ENCODE peak calls at places on chromosomes 5 and 9, in six cellular contexts. L is right lobe of liver, E is mammary epithelial cell, H is astrocyte of the spinal cord, G is pancreas, N is esophagus squamous epithelium. B is an unnamed sample.

GRCh38 chr5:80569961-80570786 is at the start of gene ANKRD34B:
- DNase-seq in G (no peak), E (peak; percentile 42), N (no peak), L (no peak), H (no peak), B (peak; percentile 4)

GRCh38 chr9:122029898-122030297 is 63.2 kb downstream of the TTLL11 start:
- DNase-seq in E (no peak), G (no peak), H (no peak), L (no peak), N (no peak), B (no peak)

GRCh38 chr5:141010047-141010793 is 41.0 kb upstream of the PCDHB1 start:
- DNase-seq in H (no peak), G (no peak), E (no peak), N (no peak), L (no peak), B (no peak)

GRCh38 chr9:38096238-38096805 is 27.3 kb upstream of the SHB start:
- DNase-seq in G (no peak), N (no peak), L (peak; percentile 75), E (peak; percentile 96), H (no peak), B (no peak)

GRCh38 chr9:85038061-85038460 is 368.5 kb downstream of the NTRK2 start:
- DNase-seq in H (no peak), E (no peak), N (no peak), G (no peak), L (no peak), B (no peak)

GRCh38 chr5:137580030-137580429 is 80.9 kb upstream of the SPOCK1 start:
- DNase-seq in L (no peak), H (no peak), N (no peak), G (no peak), E (no peak), B (no peak)

GRCh38 chr9:88746029-88746743 is 211.2 kb downstream of the NXNL2 start:
- DNase-seq in G (no peak), H (peak; percentile 94), N (no peak), E (no peak), L (no peak), B (peak; percentile 94)

GRCh38 chr5:115944501-115944900 is 17.8 kb upstream of the LVRN start:
- DNase-seq in E (no peak), G (no peak), L (no peak), N (no peak), H (no peak), B (no peak)

GRCh38 chr9:125261501-125262216 is at the start of gene GAPVD1:
- DNase-seq in N (peak; percentile 35), G (peak; percentile 86), H (peak; percentile 86), E (peak; percentile 88), L (peak; percentile 92), B (peak; percentile 83)

GRCh38 chr5:133916479-133916878 is 51.9 kb downstream of the C5orf15 start:
- DNase-seq in G (no peak), H (no peak), L (no peak), N (no peak), E (no peak), B (no peak)

GRCh38 chr5:177311723-177312648 is at the start of gene MXD3:
- DNase-seq in H (peak; percentile 96), L (peak; percentile 97), G (peak; percentile 95), E (peak; percentile 90), N (peak; percentile 76), B (peak; percentile 91)

GRCh38 chr5:144468542-144468941 is 297.9 kb downstream of the KCTD16 start:
- DNase-seq in N (no peak), H (peak; percentile 39), L (no peak), G (no peak), E (no peak), B (no peak)

GRCh38 chr5:4643960-4644359 is 496.2 kb upstream of the ADAMTS16 start:
- DNase-seq in L (no peak), E (no peak), H (no peak), G (no peak), N (no peak), B (no peak)

GRCh38 chr5:79229357-79230174 is 6.4 kb upstream of the JMY start:
- DNase-seq in L (no peak), H (no peak), E (peak; percentile 90), N (no peak), G (no peak), B (no peak)
- H3K4me3 ChIP-seq in L (no peak overlapping the region), H (no peak overlapping the region), E (no peak overlapping the region), N (no peak overlapping the region), G (no peak overlapping the region), B (no peak overlapping the region)

GRCh38 chr9:34375901-34376595 is 650 bp downstream of the MYORG start:
- DNase-seq in G (peak; percentile 64), E (peak; percentile 58), L (peak; percentile 80), H (peak; percentile 22), N (no peak), B (peak; percentile 18)
- TF ChIP-seq CTCF in G (no peak), E (peak; percentile 20), L (peak; percentile 19), H (peak; percentile 1), N (no peak), B (no peak)

DNA sequence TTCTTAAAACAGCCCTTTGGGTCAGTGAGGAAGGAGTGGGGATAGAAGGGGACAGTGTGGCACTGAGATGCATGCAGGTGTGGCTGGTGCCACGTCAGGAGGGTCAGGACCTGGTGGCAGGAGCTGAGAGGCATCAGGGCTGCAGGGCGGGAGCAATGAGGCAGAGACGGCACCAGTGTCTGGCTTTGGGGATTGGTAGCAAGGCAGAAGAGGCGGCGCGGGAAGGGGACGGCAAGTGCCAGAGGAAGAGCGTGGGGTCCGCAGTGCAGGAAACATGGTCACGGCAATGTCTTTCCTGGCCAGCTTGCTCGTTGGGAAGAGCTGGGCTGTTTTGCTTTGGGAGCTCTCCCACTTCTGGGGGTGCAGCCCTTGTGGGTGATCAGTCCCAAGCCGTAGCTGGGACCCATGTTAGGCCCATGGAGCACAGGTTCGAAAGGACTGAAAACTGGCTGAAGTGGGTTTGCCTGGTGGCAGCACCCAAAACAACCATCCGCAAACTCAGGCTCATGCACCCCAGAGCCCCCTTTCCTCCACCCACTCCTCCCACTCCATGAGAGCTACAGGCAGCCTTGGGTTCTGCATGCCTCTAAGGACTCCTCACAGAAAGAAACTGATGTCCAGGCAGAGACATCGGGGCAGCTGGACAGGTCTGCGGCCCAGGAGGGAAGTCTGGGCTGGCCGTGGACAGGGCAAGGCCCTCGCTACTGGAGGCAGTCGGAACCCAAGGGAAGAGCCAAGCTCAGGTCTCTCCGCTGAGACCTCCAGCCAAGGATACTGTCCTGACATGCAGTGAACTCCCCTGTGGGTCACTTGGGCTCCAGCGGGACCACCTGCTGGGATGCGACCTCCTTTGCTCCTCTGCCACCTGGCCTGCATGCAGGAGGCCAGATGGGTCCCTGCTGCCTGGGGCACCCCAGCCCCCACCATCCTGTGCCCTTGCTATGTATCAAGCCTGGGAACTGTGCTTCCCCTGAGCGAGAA is 104.4 kb downstream of the ZNF354C start:
- DNase-seq in L (peak; percentile 41), N (no peak), G (no peak), H (no peak), E (no peak), B (no peak)
- H3K4me3 ChIP-seq in L (no peak overlapping the region), N (no peak overlapping the region), G (no peak overlapping the region), H (no peak overlapping the region), E (no peak overlapping the region), B (no peak overlapping the region)

GRCh38 chr9:134408389-134408788 is 82.1 kb downstream of the RXRA start:
- DNase-seq in E (no peak), H (no peak), N (no peak), L (peak; percentile 88), G (no peak), B (no peak)
- TF ChIP-seq CTCF in E (no peak), H (no peak), N (no peak), L (peak; percentile 6), G (no peak), B (no peak)

DNA sequence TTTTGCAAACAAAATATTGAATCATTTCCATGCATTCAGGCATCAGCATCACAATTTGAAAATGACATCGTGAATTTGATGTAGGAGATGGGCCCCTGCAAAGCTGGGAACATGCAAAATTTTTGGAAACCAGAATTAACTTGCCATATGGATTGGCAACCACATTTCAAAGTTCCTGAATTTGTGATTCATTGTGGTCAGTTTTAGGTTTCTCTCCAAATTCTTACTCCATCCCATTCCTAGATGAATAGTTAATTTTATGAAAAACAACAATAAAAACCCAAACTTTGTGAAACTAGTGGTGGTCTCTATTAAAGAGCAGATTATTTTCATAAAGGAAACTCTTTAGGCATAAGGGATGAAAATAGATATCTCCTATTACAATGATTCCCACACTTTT is 107.8 kb upstream of the SLIT3 start:
- DNase-seq in H (no peak), E (no peak), N (no peak), G (no peak), L (no peak), B (no peak)
- H3K4me3 ChIP-seq in H (no peak overlapping the region), E (no peak overlapping the region), N (no peak overlapping the region), G (no peak overlapping the region), L (no peak overlapping the region), B (no peak overlapping the region)

GRCh38 chr5:78508231-78508765 is 140.3 kb downstream of the LHFPL2 start:
- DNase-seq in G (no peak), N (no peak), H (no peak), E (no peak), L (no peak), B (peak; percentile 65)

GRCh38 chr5:78509145-78509865 is 139.3 kb downstream of the LHFPL2 start:
- DNase-seq in E (no peak), N (no peak), H (no peak), L (no peak), G (no peak), B (no peak)

GRCh38 chr5:78511116-78511906 is 137.3 kb downstream of the LHFPL2 start:
- DNase-seq in H (no peak), L (no peak), E (no peak), N (no peak), G (no peak), B (no peak)

GRCh38 chr5:78512440-78512839 is 136.1 kb downstream of the LHFPL2 start:
- DNase-seq in G (no peak), E (no peak), H (no peak), L (no peak), N (no peak), B (no peak)

GRCh38 chr5:78509884-78510769 is 138.4 kb downstream of the LHFPL2 start:
- DNase-seq in E (peak; percentile 43), L (peak; percentile 92), N (no peak), G (peak; percentile 77), H (no peak), B (peak; percentile 61)
- TF ChIP-seq CTCF in E (peak; percentile 9), L (peak; percentile 17), N (no peak), G (no peak), H (no peak), B (peak; percentile 27)

GRCh38 chr5:174723315-174723978 is 935 bp upstream of the MSX2 start:
- DNase-seq in G (no peak), H (no peak), N (no peak), E (no peak), L (no peak), B (no peak)

GRCh38 chr5:174725261-174725990 is 1.0 kb downstream of the MSX2 start:
- DNase-seq in E (peak; percentile 36), G (no peak), N (no peak), H (peak; percentile 14), L (no peak), B (no peak)

GRCh38 chr5:174723979-174724483 is 351 bp upstream of the MSX2 start:
- DNase-seq in H (peak; percentile 35), L (no peak), E (peak; percentile 34), N (no peak), G (no peak), B (peak; percentile 20)

GRCh38 chr5:174725991-174726601 is 1.7 kb downstream of the MSX2 start:
- DNase-seq in N (no peak), E (no peak), G (no peak), H (no peak), L (no peak), B (no peak)

GRCh38 chr5:174724484-174725260 is at the start of gene MSX2:
- DNase-seq in E (peak; percentile 88), N (no peak), H (peak; percentile 90), L (peak; percentile 52), G (peak; percentile 86), B (peak; percentile 86)
- H3K4me3 ChIP-seq in E (peak within 1 kb of the TSS; percentile 91), N (peak within 1 kb of the TSS; percentile 53), H (peak within 1 kb of the TSS; percentile 53), L (peak within 1 kb of the TSS; percentile 21), G (peak within 1 kb of the TSS; percentile 53), B (peak within 1 kb of the TSS; percentile 62)

GRCh38 chr5:15286659-15287058 is 213.3 kb upstream of the FBXL7 start:
- DNase-seq in G (no peak), N (no peak), L (no peak), E (no peak), H (no peak), B (peak; percentile 39)
- TF ChIP-seq CTCF in G (no peak), N (no peak), L (peak; percentile 54), E (no peak), H (no peak), B (peak; percentile 40)

B was measured in fibroblast of pulmonary artery.